ENCODE peak calls at places on chromosomes 1 and 21, in seven cellular contexts. One of them, this sample, is unnamed.

GRCh38 chr1:50620680-50621329 is 197.6 kb upstream of the DMRTA2 start:
- DNase-seq in testis: no peak
- DNase-seq in upper lobe of right lung: peak
- DNase-seq in Peyer's patch: peak
- DNase-seq in GM12865: no peak
- DNase-seq in colonic mucosa: peak
- DNase-seq in activated B cell treated with CpG ODN at 0.5 μM for 24 hours: no peak
- DNase-seq in this sample: no peak

GRCh38 chr1:115428262-115428661 is 90.2 kb upstream of the NGF start:
- DNase-seq in testis: no peak
- DNase-seq in upper lobe of right lung: no peak
- DNase-seq in Peyer's patch: no peak
- DNase-seq in GM12865: no peak
- DNase-seq in colonic mucosa: no peak
- DNase-seq in activated B cell treated with CpG ODN at 0.5 μM for 24 hours: no peak
- DNase-seq in this sample: no peak

GRCh38 chr1:178374016-178374415 is 122.7 kb downstream of the CLEC20A start:
- DNase-seq in testis: no peak
- DNase-seq in upper lobe of right lung: no peak
- DNase-seq in Peyer's patch: no peak
- DNase-seq in GM12865: no peak
- DNase-seq in colonic mucosa: no peak
- DNase-seq in activated B cell treated with CpG ODN at 0.5 μM for 24 hours: no peak
- DNase-seq in this sample: no peak

GRCh38 chr1:37034301-37035013 is at the start of gene GRIK3:
- DNase-seq in testis: peak
- DNase-seq in upper lobe of right lung: no peak
- DNase-seq in Peyer's patch: no peak
- DNase-seq in GM12865: no peak
- DNase-seq in colonic mucosa: no peak
- DNase-seq in activated B cell treated with CpG ODN at 0.5 μM for 24 hours: no peak
- DNase-seq in this sample: no peak

GRCh38 chr1:1779691-1780597 is 1.7 kb upstream of the NADK start:
- DNase-seq in testis: peak
- DNase-seq in upper lobe of right lung: peak
- DNase-seq in Peyer's patch: peak
- DNase-seq in GM12865: peak
- DNase-seq in colonic mucosa: peak
- DNase-seq in activated B cell treated with CpG ODN at 0.5 μM for 24 hours: peak
- DNase-seq in this sample: no peak

GRCh38 chr1:117605164-117605810 is 561 bp upstream of the TENT5C start:
- DNase-seq in testis: no peak
- DNase-seq in upper lobe of right lung: no peak
- DNase-seq in Peyer's patch: no peak
- DNase-seq in GM12865: no peak
- DNase-seq in colonic mucosa: peak
- DNase-seq in activated B cell treated with CpG ODN at 0.5 μM for 24 hours: no peak
- DNase-seq in this sample: no peak

GRCh38 chr21:26297856-26298255 is 127.3 kb upstream of the APP start:
- DNase-seq in testis: no peak
- DNase-seq in upper lobe of right lung: no peak
- DNase-seq in Peyer's patch: no peak
- DNase-seq in GM12865: no peak
- DNase-seq in colonic mucosa: no peak
- DNase-seq in activated B cell treated with CpG ODN at 0.5 μM for 24 hours: no peak
- DNase-seq in this sample: no peak

GRCh38 chr1:36458910-36459309 is 5.3 kb downstream of the MRPS15 start:
- DNase-seq in testis: no peak
- DNase-seq in upper lobe of right lung: no peak
- DNase-seq in Peyer's patch: no peak
- DNase-seq in GM12865: no peak
- DNase-seq in colonic mucosa: no peak
- DNase-seq in activated B cell treated with CpG ODN at 0.5 μM for 24 hours: no peak
- DNase-seq in this sample: no peak

GRCh38 chr21:44765231-44766013 is 36.2 kb downstream of the UBE2G2 start:
- DNase-seq in testis: no peak
- DNase-seq in upper lobe of right lung: peak
- DNase-seq in Peyer's patch: no peak
- DNase-seq in GM12865: peak
- DNase-seq in colonic mucosa: no peak
- DNase-seq in activated B cell treated with CpG ODN at 0.5 μM for 24 hours: no peak
- DNase-seq in this sample: no peak

GRCh38 chr21:41928621-41929220 is 25.1 kb downstream of the C2CD2 start:
- DNase-seq in testis: no peak
- DNase-seq in upper lobe of right lung: no peak
- DNase-seq in Peyer's patch: no peak
- DNase-seq in GM12865: peak
- DNase-seq in colonic mucosa: no peak
- DNase-seq in activated B cell treated with CpG ODN at 0.5 μM for 24 hours: no peak
- DNase-seq in this sample: no peak

GRCh38 chr21:39386194-39386593 is 37.3 kb upstream of the HMGN1 start:
- DNase-seq in testis: peak
- DNase-seq in upper lobe of right lung: peak
- DNase-seq in Peyer's patch: no peak
- DNase-seq in GM12865: no peak
- DNase-seq in colonic mucosa: peak
- DNase-seq in activated B cell treated with CpG ODN at 0.5 μM for 24 hours: no peak
- DNase-seq in this sample: no peak

GRCh38 chr1:92443893-92444292 is 42.8 kb downstream of the GFI1 start:
- DNase-seq in testis: no peak
- DNase-seq in upper lobe of right lung: no peak
- DNase-seq in Peyer's patch: no peak
- DNase-seq in GM12865: no peak
- DNase-seq in colonic mucosa: no peak
- DNase-seq in activated B cell treated with CpG ODN at 0.5 μM for 24 hours: no peak
- DNase-seq in this sample: no peak

GRCh38 chr1:183841950-183842816 is 37.3 kb downstream of the RGL1 start:
- DNase-seq in testis: no peak
- DNase-seq in upper lobe of right lung: no peak
- DNase-seq in Peyer's patch: peak
- DNase-seq in GM12865: peak
- DNase-seq in colonic mucosa: no peak
- DNase-seq in activated B cell treated with CpG ODN at 0.5 μM for 24 hours: no peak
- DNase-seq in this sample: no peak

GRCh38 chr1:32861904-32862698 is 8.6 kb downstream of the FNDC5 start:
- DNase-seq in testis: no peak
- DNase-seq in upper lobe of right lung: no peak
- DNase-seq in Peyer's patch: no peak
- DNase-seq in GM12865: no peak
- DNase-seq in colonic mucosa: no peak
- DNase-seq in activated B cell treated with CpG ODN at 0.5 μM for 24 hours: no peak
- DNase-seq in this sample: no peak

GRCh38 chr1:180603223-180603849 is 28.5 kb upstream of the XPR1 start:
- DNase-seq in testis: no peak
- DNase-seq in upper lobe of right lung: no peak
- DNase-seq in Peyer's patch: no peak
- DNase-seq in GM12865: no peak
- DNase-seq in colonic mucosa: no peak
- DNase-seq in activated B cell treated with CpG ODN at 0.5 μM for 24 hours: no peak
- DNase-seq in this sample: no peak

GRCh38 chr1:185408675-185409270 is 91.7 kb upstream of the IVNS1ABP start:
- DNase-seq in testis: no peak
- DNase-seq in upper lobe of right lung: no peak
- DNase-seq in Peyer's patch: no peak
- DNase-seq in GM12865: peak
- DNase-seq in colonic mucosa: no peak
- DNase-seq in activated B cell treated with CpG ODN at 0.5 μM for 24 hours: no peak
- DNase-seq in this sample: no peak

GRCh38 chr1:177959793-177960515 is 9.9 kb downstream of the SEC16B start:
- DNase-seq in testis: no peak
- DNase-seq in upper lobe of right lung: no peak
- DNase-seq in Peyer's patch: no peak
- DNase-seq in GM12865: no peak
- DNase-seq in colonic mucosa: no peak
- DNase-seq in activated B cell treated with CpG ODN at 0.5 μM for 24 hours: no peak
- DNase-seq in this sample: no peak

DNA sequence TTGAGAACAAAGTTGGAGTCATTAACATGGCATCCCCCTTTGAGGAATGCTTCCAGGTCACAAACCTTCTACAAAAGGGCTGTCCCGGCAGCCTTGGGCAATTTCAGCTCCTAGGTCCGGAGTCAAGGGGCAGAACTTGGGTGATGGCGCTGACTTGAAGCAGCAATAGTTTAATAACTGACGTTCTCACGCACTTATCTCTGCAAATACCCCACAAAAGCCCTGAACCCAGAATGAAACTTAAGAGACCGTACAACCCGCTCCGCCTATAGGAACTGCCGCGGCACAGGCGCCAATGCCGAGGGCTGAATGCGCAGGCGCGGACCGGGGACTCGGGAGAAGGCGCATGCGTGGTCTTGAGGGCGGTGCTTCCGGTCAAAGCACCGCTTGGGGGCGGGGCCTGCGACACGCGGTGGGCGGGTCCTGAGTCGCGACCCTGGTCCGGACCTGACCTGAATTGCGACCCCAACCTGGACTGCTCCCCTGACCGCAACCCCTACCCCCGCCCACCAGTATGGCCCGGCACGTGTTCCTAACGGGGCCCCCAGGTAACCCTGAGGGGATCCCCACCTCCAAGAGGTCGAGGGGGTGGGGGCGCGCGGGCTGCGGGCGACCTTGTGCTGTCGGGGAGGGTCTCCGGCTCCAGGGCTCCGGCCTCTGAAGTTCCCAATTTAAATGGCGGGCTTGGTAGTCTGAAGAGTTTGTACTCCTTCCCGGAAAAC is at the start of gene NTPCR:
- DNase-seq in testis: peak
- DNase-seq in upper lobe of right lung: peak
- DNase-seq in Peyer's patch: peak
- DNase-seq in GM12865: peak
- DNase-seq in colonic mucosa: peak
- DNase-seq in activated B cell treated with CpG ODN at 0.5 μM for 24 hours: peak
- DNase-seq in this sample: peak
- TF ChIP-seq CTCF in testis: no peak
- TF ChIP-seq CTCF in upper lobe of right lung: peak
- TF ChIP-seq CTCF in Peyer's patch: peak
- TF ChIP-seq CTCF in GM12865: no peak
- TF ChIP-seq CTCF in colonic mucosa: no peak
- TF ChIP-seq CTCF in activated B cell treated with CpG ODN at 0.5 μM for 24 hours: no peak
- TF ChIP-seq CTCF in this sample: no peak

DNA sequence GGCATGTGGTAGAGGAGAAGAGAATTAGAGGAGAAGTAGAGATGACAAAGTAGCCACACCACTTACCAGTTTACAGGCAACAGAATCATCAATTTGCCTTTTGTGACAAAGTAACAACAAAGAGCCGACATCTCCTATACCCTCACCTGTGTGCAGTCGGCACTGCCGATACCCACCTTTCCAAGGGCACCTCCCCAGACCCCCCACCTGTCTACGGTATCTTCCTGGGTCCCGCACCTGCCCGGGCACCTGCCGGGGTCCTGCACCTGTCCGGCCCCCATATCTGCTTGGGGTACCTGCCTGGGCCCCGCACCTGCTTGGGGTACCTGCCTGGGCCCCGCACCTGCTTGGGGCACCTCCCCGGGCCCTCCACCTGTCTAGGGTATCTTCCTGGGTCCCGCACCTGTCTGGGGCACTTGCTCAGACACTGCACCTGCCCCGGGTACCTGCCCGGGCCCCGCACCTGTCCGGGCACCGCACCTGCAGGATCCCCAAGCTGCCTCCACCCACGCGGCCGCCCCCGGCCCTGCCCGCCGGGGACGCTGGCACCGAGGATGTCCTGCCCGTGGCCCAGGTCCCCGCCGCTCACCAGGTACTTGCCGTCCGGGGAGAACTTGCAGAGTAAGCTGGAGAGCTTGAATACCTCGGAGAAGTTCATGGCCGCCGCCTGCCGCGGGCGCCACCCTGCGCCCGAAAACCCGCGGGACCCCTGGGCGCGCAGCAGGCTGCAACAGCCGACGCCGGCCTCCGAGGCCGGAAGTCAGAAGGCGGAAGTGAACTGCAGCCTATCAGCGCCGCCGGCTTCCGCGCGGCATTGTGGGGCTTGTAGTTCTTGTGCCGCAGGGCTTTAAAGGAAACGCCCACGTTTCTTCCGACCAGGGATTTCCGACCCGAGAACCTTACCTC is at the start of gene WRAP73:
- DNase-seq in testis: peak
- DNase-seq in upper lobe of right lung: peak
- DNase-seq in Peyer's patch: peak
- DNase-seq in GM12865: peak
- DNase-seq in colonic mucosa: peak
- DNase-seq in activated B cell treated with CpG ODN at 0.5 μM for 24 hours: peak
- DNase-seq in this sample: peak
- TF ChIP-seq CTCF in testis: no peak
- TF ChIP-seq CTCF in upper lobe of right lung: peak
- TF ChIP-seq CTCF in Peyer's patch: no peak
- TF ChIP-seq CTCF in GM12865: peak
- TF ChIP-seq CTCF in colonic mucosa: no peak
- TF ChIP-seq CTCF in activated B cell treated with CpG ODN at 0.5 μM for 24 hours: no peak
- TF ChIP-seq CTCF in this sample: peak

DNA sequence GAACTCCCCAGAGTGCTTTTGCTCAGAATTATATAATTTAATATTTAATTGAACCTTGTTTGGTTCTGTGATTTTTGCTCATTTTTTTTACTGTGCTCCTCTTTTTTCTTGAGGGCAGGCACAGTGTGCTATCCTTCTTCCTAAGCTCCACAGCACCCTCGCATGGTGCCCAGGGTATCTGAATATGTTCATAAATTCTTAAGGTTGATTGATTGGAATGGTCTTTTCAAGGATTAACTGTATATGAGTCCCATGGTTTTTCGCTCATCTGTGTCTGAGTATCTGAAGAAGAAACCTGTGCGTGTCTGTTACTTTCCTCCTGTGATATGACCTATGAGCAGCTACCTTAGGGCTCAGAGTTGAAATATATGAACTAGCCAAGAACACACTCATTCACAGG is 393.7 kb downstream of the HLX start:
- DNase-seq in testis: no peak
- DNase-seq in upper lobe of right lung: no peak
- DNase-seq in Peyer's patch: no peak
- DNase-seq in GM12865: no peak
- DNase-seq in colonic mucosa: no peak
- DNase-seq in activated B cell treated with CpG ODN at 0.5 μM for 24 hours: no peak
- DNase-seq in this sample: no peak
- TF ChIP-seq CTCF in testis: no peak
- TF ChIP-seq CTCF in upper lobe of right lung: no peak
- TF ChIP-seq CTCF in Peyer's patch: no peak
- TF ChIP-seq CTCF in GM12865: no peak
- TF ChIP-seq CTCF in colonic mucosa: no peak
- TF ChIP-seq CTCF in activated B cell treated with CpG ODN at 0.5 μM for 24 hours: no peak
- TF ChIP-seq CTCF in this sample: no peak

GRCh38 chr1:84772428-84772943 is 82.2 kb upstream of the SSX2IP start:
- DNase-seq in testis: peak
- DNase-seq in upper lobe of right lung: no peak
- DNase-seq in Peyer's patch: peak
- DNase-seq in GM12865: peak
- DNase-seq in colonic mucosa: peak
- DNase-seq in activated B cell treated with CpG ODN at 0.5 μM for 24 hours: peak
- DNase-seq in this sample: peak

GRCh38 chr1:84773933-84774497 is 83.8 kb upstream of the SSX2IP start:
- DNase-seq in testis: no peak
- DNase-seq in upper lobe of right lung: no peak
- DNase-seq in Peyer's patch: no peak
- DNase-seq in GM12865: no peak
- DNase-seq in colonic mucosa: no peak
- DNase-seq in activated B cell treated with CpG ODN at 0.5 μM for 24 hours: no peak
- DNase-seq in this sample: no peak

GRCh38 chr1:84773195-84773594 is 82.9 kb upstream of the SSX2IP start:
- DNase-seq in testis: no peak
- DNase-seq in upper lobe of right lung: no peak
- DNase-seq in Peyer's patch: no peak
- DNase-seq in GM12865: no peak
- DNase-seq in colonic mucosa: no peak
- DNase-seq in activated B cell treated with CpG ODN at 0.5 μM for 24 hours: no peak
- DNase-seq in this sample: no peak

GRCh38 chr1:84776639-84777038 is 86.4 kb upstream of the SSX2IP start:
- DNase-seq in testis: no peak
- DNase-seq in upper lobe of right lung: no peak
- DNase-seq in Peyer's patch: no peak
- DNase-seq in GM12865: no peak
- DNase-seq in colonic mucosa: no peak
- DNase-seq in activated B cell treated with CpG ODN at 0.5 μM for 24 hours: no peak
- DNase-seq in this sample: no peak

GRCh38 chr1:84774674-84775548 is 84.7 kb upstream of the SSX2IP start:
- DNase-seq in testis: no peak
- DNase-seq in upper lobe of right lung: no peak
- DNase-seq in Peyer's patch: no peak
- DNase-seq in GM12865: no peak
- DNase-seq in colonic mucosa: no peak
- DNase-seq in activated B cell treated with CpG ODN at 0.5 μM for 24 hours: no peak
- DNase-seq in this sample: no peak
- TF ChIP-seq CTCF in testis: no peak
- TF ChIP-seq CTCF in upper lobe of right lung: no peak
- TF ChIP-seq CTCF in Peyer's patch: no peak
- TF ChIP-seq CTCF in GM12865: no peak
- TF ChIP-seq CTCF in colonic mucosa: no peak
- TF ChIP-seq CTCF in activated B cell treated with CpG ODN at 0.5 μM for 24 hours: no peak
- TF ChIP-seq CTCF in this sample: no peak